ENCODE peak calls at places on chromosomes 3 and 15, in nine cellular contexts. One of them, this sample, is unnamed.

GRCh38 chr3:162487138-162487537 is 990.5 kb downstream of the OTOL1 start:
- DNase-seq in NCI-H774: no peak
- DNase-seq in HFFc6: no peak
- DNase-seq in bronchial epithelial cell: peak
- DNase-seq in NCI-H526 treated with DMSO at 0.1 percent for 48 hours: no peak
- DNase-seq in iPS-NIHi11: no peak
- DNase-seq in effector memory CD8-positive, alpha-beta T cell: no peak
- DNase-seq in colonic mucosa: no peak
- DNase-seq in activated T-cell treated with anti-CD3 and anti-CD28 coated beads, Interleukin-2, amount 50 U/mL, for 72 hours: no peak
- DNase-seq in this sample: no peak

GRCh38 chr3:60803156-60803555 is 448.1 kb downstream of the FHIT start:
- DNase-seq in NCI-H774: no peak
- DNase-seq in HFFc6: no peak
- DNase-seq in bronchial epithelial cell: no peak
- DNase-seq in NCI-H526 treated with DMSO at 0.1 percent for 48 hours: no peak
- DNase-seq in iPS-NIHi11: no peak
- DNase-seq in effector memory CD8-positive, alpha-beta T cell: no peak
- DNase-seq in colonic mucosa: no peak
- DNase-seq in activated T-cell treated with anti-CD3 and anti-CD28 coated beads, Interleukin-2, amount 50 U/mL, for 72 hours: no peak
- DNase-seq in this sample: no peak

GRCh38 chr3:197468866-197469382 is 86.8 kb downstream of the BDH1 start:
- DNase-seq in NCI-H774: no peak
- DNase-seq in HFFc6: peak
- DNase-seq in bronchial epithelial cell: no peak
- DNase-seq in NCI-H526 treated with DMSO at 0.1 percent for 48 hours: no peak
- DNase-seq in iPS-NIHi11: no peak
- DNase-seq in effector memory CD8-positive, alpha-beta T cell: no peak
- DNase-seq in colonic mucosa: peak
- DNase-seq in activated T-cell treated with anti-CD3 and anti-CD28 coated beads, Interleukin-2, amount 50 U/mL, for 72 hours: no peak
- DNase-seq in this sample: no peak

GRCh38 chr15:86610038-86610437 is 530.4 kb downstream of the AGBL1 start:
- DNase-seq in NCI-H774: no peak
- DNase-seq in HFFc6: no peak
- DNase-seq in bronchial epithelial cell: no peak
- DNase-seq in NCI-H526 treated with DMSO at 0.1 percent for 48 hours: no peak
- DNase-seq in iPS-NIHi11: no peak
- DNase-seq in effector memory CD8-positive, alpha-beta T cell: no peak
- DNase-seq in colonic mucosa: no peak
- DNase-seq in activated T-cell treated with anti-CD3 and anti-CD28 coated beads, Interleukin-2, amount 50 U/mL, for 72 hours: peak
- DNase-seq in this sample: no peak

GRCh38 chr3:148962513-148962912 is 28.8 kb upstream of the GYG1 start:
- DNase-seq in NCI-H774: no peak
- DNase-seq in HFFc6: peak
- DNase-seq in bronchial epithelial cell: peak
- DNase-seq in NCI-H526 treated with DMSO at 0.1 percent for 48 hours: no peak
- DNase-seq in iPS-NIHi11: peak
- DNase-seq in effector memory CD8-positive, alpha-beta T cell: no peak
- DNase-seq in colonic mucosa: no peak
- DNase-seq in activated T-cell treated with anti-CD3 and anti-CD28 coated beads, Interleukin-2, amount 50 U/mL, for 72 hours: no peak
- DNase-seq in this sample: no peak

GRCh38 chr3:12470111-12470510 is 14.2 kb upstream of the TSEN2 start:
- DNase-seq in NCI-H774: no peak
- DNase-seq in HFFc6: peak
- DNase-seq in bronchial epithelial cell: peak
- DNase-seq in NCI-H526 treated with DMSO at 0.1 percent for 48 hours: no peak
- DNase-seq in iPS-NIHi11: no peak
- DNase-seq in effector memory CD8-positive, alpha-beta T cell: no peak
- DNase-seq in colonic mucosa: no peak
- DNase-seq in activated T-cell treated with anti-CD3 and anti-CD28 coated beads, Interleukin-2, amount 50 U/mL, for 72 hours: no peak
- DNase-seq in this sample: no peak

GRCh38 chr15:76963596-76963995 is 31.3 kb upstream of the PSTPIP1 start:
- DNase-seq in NCI-H774: no peak
- DNase-seq in HFFc6: no peak
- DNase-seq in bronchial epithelial cell: peak
- DNase-seq in NCI-H526 treated with DMSO at 0.1 percent for 48 hours: no peak
- DNase-seq in iPS-NIHi11: peak
- DNase-seq in effector memory CD8-positive, alpha-beta T cell: no peak
- DNase-seq in colonic mucosa: no peak
- DNase-seq in activated T-cell treated with anti-CD3 and anti-CD28 coated beads, Interleukin-2, amount 50 U/mL, for 72 hours: no peak
- DNase-seq in this sample: no peak

GRCh38 chr3:160448845-160449659 is 534 bp downstream of the TRIM59 start:
- DNase-seq in NCI-H774: peak
- DNase-seq in HFFc6: peak
- DNase-seq in bronchial epithelial cell: peak
- DNase-seq in NCI-H526 treated with DMSO at 0.1 percent for 48 hours: no peak
- DNase-seq in iPS-NIHi11: peak
- DNase-seq in effector memory CD8-positive, alpha-beta T cell: no peak
- DNase-seq in colonic mucosa: no peak
- DNase-seq in activated T-cell treated with anti-CD3 and anti-CD28 coated beads, Interleukin-2, amount 50 U/mL, for 72 hours: peak
- DNase-seq in this sample: peak

GRCh38 chr15:70584441-70584837 is 178.9 kb downstream of the UACA start:
- DNase-seq in NCI-H774: no peak
- DNase-seq in HFFc6: no peak
- DNase-seq in bronchial epithelial cell: no peak
- DNase-seq in NCI-H526 treated with DMSO at 0.1 percent for 48 hours: no peak
- DNase-seq in iPS-NIHi11: no peak
- DNase-seq in effector memory CD8-positive, alpha-beta T cell: no peak
- DNase-seq in colonic mucosa: no peak
- DNase-seq in activated T-cell treated with anti-CD3 and anti-CD28 coated beads, Interleukin-2, amount 50 U/mL, for 72 hours: no peak
- DNase-seq in this sample: no peak

GRCh38 chr15:57684491-57685184 is 21.9 kb upstream of the POLR2M start:
- DNase-seq in NCI-H774: no peak
- DNase-seq in HFFc6: no peak
- DNase-seq in bronchial epithelial cell: no peak
- DNase-seq in NCI-H526 treated with DMSO at 0.1 percent for 48 hours: no peak
- DNase-seq in iPS-NIHi11: no peak
- DNase-seq in effector memory CD8-positive, alpha-beta T cell: no peak
- DNase-seq in colonic mucosa: no peak
- DNase-seq in activated T-cell treated with anti-CD3 and anti-CD28 coated beads, Interleukin-2, amount 50 U/mL, for 72 hours: no peak
- DNase-seq in this sample: no peak

GRCh38 chr15:101115887-101116680 is 135.8 kb downstream of the CHSY1 start:
- DNase-seq in NCI-H774: no peak
- DNase-seq in HFFc6: no peak
- DNase-seq in bronchial epithelial cell: no peak
- DNase-seq in NCI-H526 treated with DMSO at 0.1 percent for 48 hours: no peak
- DNase-seq in iPS-NIHi11: no peak
- DNase-seq in effector memory CD8-positive, alpha-beta T cell: no peak
- DNase-seq in colonic mucosa: no peak
- DNase-seq in activated T-cell treated with anti-CD3 and anti-CD28 coated beads, Interleukin-2, amount 50 U/mL, for 72 hours: no peak
- DNase-seq in this sample: no peak